ENCODE peak calls at places on chromosomes 1 and 21, in eight cellular contexts. S is lower lobe of right lung; U is Panc1; O is right cardiac atrium; W is naive thymus-derived CD4-positive, alpha-beta T cell; D is HCT116; J is breast epithelium; P is thoracic aorta. B is an unnamed sample.

GRCh38 chr1:13535227-13535626 is 21.4 kb upstream of the LRRC38 start:
- DNase-seq in S (no peak), O (peak; percentile 67), D (no peak), W (no peak), P (no peak), U (no peak), J (no peak), B (no peak)

GRCh38 chr1:48058135-48058534 is 61.0 kb upstream of the TRABD2B start:
- DNase-seq in U (no peak), D (no peak), J (no peak), S (no peak), W (no peak), P (no peak), O (no peak), B (no peak)

GRCh38 chr1:205161071-205161470 is 39.3 kb upstream of the RBBP5 start:
- DNase-seq in J (no peak), P (no peak), S (no peak), D (no peak), W (no peak), O (no peak), U (no peak), B (no peak)

GRCh38 chr1:23848673-23849616 is 19.1 kb downstream of the FUCA1 start:
- DNase-seq in W (no peak), P (no peak), O (no peak), J (no peak), D (no peak), S (no peak), U (no peak), B (no peak)

GRCh38 chr1:62428351-62428750 is 8.5 kb upstream of the USP1 start:
- DNase-seq in U (no peak), J (no peak), D (no peak), P (no peak), O (no peak), W (no peak), S (no peak), B (no peak)

GRCh38 chr1:53681647-53682368 is 57.2 kb downstream of the GLIS1 start:
- DNase-seq in W (peak; percentile 32), S (no peak), P (no peak), O (peak; percentile 69), U (no peak), J (peak; percentile 54), D (peak; percentile 27), B (peak; percentile 28)

GRCh38 chr1:150763631-150764223 is 1.9 kb downstream of the CTSS start:
- DNase-seq in D (no peak), W (no peak), J (no peak), U (no peak), S (no peak), P (no peak), O (no peak), B (no peak)

GRCh38 chr1:109485001-109485400 is 1.3 kb downstream of the ATXN7L2 start:
- DNase-seq in W (no peak), O (no peak), D (no peak), J (no peak), P (no peak), U (no peak), S (no peak), B (no peak)

GRCh38 chr1:199551967-199552565 is 475.4 kb upstream of the NR5A2 start:
- DNase-seq in W (peak; percentile 28), P (no peak), D (peak; percentile 40), S (no peak), O (no peak), U (peak; percentile 56), J (no peak), B (peak; percentile 72)

GRCh38 chr1:84145051-84145450 is 980 bp downstream of the PRKACB start:
- DNase-seq in W (peak; percentile 53), O (no peak), P (no peak), D (no peak), J (no peak), U (no peak), S (no peak), B (no peak)

GRCh38 chr1:102296116-102296515 is 299.4 kb upstream of the OLFM3 start:
- DNase-seq in U (no peak), W (no peak), O (no peak), S (peak; percentile 18), D (no peak), J (no peak), P (no peak), B (no peak)

GRCh38 chr21:36504067-36505058 is 24.4 kb upstream of the CLDN14 start:
- DNase-seq in J (no peak), W (peak; percentile 56), S (no peak), P (no peak), D (peak; percentile 34), U (peak; percentile 18), O (no peak), B (peak; percentile 67)

DNA sequence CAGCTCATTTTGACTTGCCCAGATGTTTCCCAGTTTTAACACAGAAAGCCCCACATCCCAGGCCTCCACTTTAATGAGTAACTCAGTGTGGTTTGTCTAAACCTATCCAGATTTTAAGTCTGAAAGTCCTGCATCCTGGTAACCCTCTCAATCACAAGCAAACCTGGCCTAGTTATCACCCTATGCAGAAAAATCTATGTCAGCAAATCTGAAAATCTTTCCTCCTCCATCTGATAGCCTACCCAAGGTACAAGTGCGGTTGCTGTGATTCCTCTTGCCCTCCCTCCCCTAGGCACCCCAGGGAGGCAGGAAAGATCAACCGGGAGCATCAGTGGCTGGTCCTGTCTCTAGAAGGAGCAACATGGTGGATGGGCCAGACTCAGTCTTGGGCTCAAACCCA is 163.7 kb downstream of the IGSF21 start:
- DNase-seq in D (no peak), J (no peak), S (no peak), O (no peak), U (no peak), W (no peak), P (no peak), B (no peak)
- H3K27me3 ChIP-seq in D (peaks cover 47% of the 10 kb centered on the region), J (no peaks in the 10 kb centered on the region), S (no peaks in the 10 kb centered on the region), O (no peaks in the 10 kb centered on the region), U (no peaks in the 10 kb centered on the region), W (no peaks in the 10 kb centered on the region), P (no peaks in the 10 kb centered on the region), B (no peaks in the 10 kb centered on the region)

GRCh38 chr1:207459008-207459407 is 4.9 kb downstream of the CR2 start:
- DNase-seq in O (no peak), D (no peak), S (no peak), J (no peak), P (no peak), W (peak; percentile 62), U (no peak), B (no peak)

GRCh38 chr1:207458409-207458808 is 4.3 kb downstream of the CR2 start:
- DNase-seq in J (no peak), W (peak; percentile 14), O (no peak), D (no peak), S (no peak), P (no peak), U (no peak), B (no peak)

GRCh38 chr1:207455183-207455754 is 1.1 kb downstream of the CR2 start:
- DNase-seq in S (no peak), W (no peak), J (no peak), O (no peak), D (no peak), U (no peak), P (no peak), B (no peak)

GRCh38 chr1:207453710-207454045 is 450 bp upstream of the CR2 start:
- DNase-seq in O (no peak), U (no peak), P (no peak), S (no peak), J (no peak), W (peak; percentile 13), D (no peak), B (no peak)

GRCh38 chr1:207454046-207454964 is at the start of gene CR2:
- DNase-seq in W (peak; percentile 57), P (no peak), U (no peak), S (peak; percentile 65), J (peak; percentile 51), D (peak; percentile 47), O (peak; percentile 51), B (peak; percentile 37)
- H3K27me3 ChIP-seq in W (peaks cover 7% of the 10 kb centered on the region), P (no peaks in the 10 kb centered on the region), U (peaks cover 49% of the 10 kb centered on the region), S (peaks cover 40% of the 10 kb centered on the region), J (no peaks in the 10 kb centered on the region), D (peaks cover 5% of the 10 kb centered on the region), O (peaks cover 3% of the 10 kb centered on the region), B (no peaks in the 10 kb centered on the region)

GRCh38 chr1:3072948-3073519 is 4.0 kb downstream of the PRDM16 start:
- DNase-seq in O (peak; percentile 35), J (no peak), W (no peak), U (no peak), D (no peak), S (no peak), P (no peak), B (no peak)
- H3K27me3 ChIP-seq in O (no peaks in the 10 kb centered on the region), J (peaks cover 7% of the 10 kb centered on the region), W (no peaks in the 10 kb centered on the region), U (no peaks in the 10 kb centered on the region), D (no peaks in the 10 kb centered on the region), S (peaks cover 80% of the 10 kb centered on the region), P (no peaks in the 10 kb centered on the region), B (no peaks in the 10 kb centered on the region)

DNA sequence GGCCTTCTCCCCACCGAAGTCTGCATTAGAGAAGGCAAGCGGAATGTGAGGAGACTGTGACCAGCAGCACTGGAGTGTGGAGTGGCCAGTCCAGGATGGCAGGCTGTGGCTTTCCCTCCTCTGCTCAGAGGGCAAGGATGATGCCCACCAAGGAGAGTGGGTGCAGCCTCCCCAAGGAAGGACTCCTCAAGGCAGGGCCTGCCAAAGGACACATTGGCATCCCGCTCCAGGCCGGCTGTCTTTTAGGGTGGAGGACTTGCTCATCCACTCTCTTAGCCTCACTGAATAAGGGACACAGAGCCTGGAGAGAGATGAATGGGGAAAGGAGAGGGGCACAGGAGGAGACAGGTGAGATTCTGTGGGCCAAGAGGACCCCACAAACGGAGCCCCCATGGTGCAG is 4.0 kb upstream of the NES start:
- DNase-seq in P (no peak), D (no peak), O (no peak), J (no peak), U (no peak), S (no peak), W (no peak), B (no peak)
- H3K27me3 ChIP-seq in P (no peaks in the 10 kb centered on the region), D (no peaks in the 10 kb centered on the region), O (no peaks in the 10 kb centered on the region), J (peaks cover 4% of the 10 kb centered on the region), U (no peaks in the 10 kb centered on the region), S (peaks cover 59% of the 10 kb centered on the region), W (peaks cover 11% of the 10 kb centered on the region), B (no peaks in the 10 kb centered on the region)

B was measured in testis.